ENCODE peak calls at places on chromosomes 6 and 20, in nine cellular contexts. C, N, Y, P, W, V, S, O and I are unnamed samples. For H3K9me3, the result is how much of the 10 kb centered on the place peaks cover.

GRCh38 chr20:47348539-47349142 is 7.9 kb downstream of the ZMYND8 start:
- DNase-seq in C (no peak), N (peak), Y (no peak), P (no peak), W (no peak), V (no peak), S (no peak), O (peak), I (no peak)

GRCh38 chr6:80331522-80331921 is 225.1 kb downstream of the BCKDHB start:
- DNase-seq in C (no peak), N (no peak), Y (no peak), P (no peak), W (no peak), V (no peak), S (no peak), O (peak), I (no peak)

GRCh38 chr20:45044084-45044573 is 56.8 kb downstream of the KCNS1 start:
- DNase-seq in C (no peak), N (peak), Y (no peak), P (no peak), W (no peak), V (peak), S (no peak), O (peak), I (no peak)

GRCh38 chr6:158377866-158378265 is 65.6 kb downstream of the TULP4 start:
- DNase-seq in C (no peak), N (peak), Y (no peak), P (no peak), W (no peak), V (peak), S (no peak), O (no peak), I (no peak)

GRCh38 chr6:81304486-81304885 is 448.0 kb downstream of the TENT5A start:
- DNase-seq in C (no peak), N (peak), Y (no peak), P (no peak), W (no peak), V (no peak), S (no peak), O (no peak), I (no peak)

GRCh38 chr6:27518881-27519795 is 46.2 kb upstream of the ZNF184 start:
- DNase-seq in C (peak), N (peak), Y (peak), P (peak), W (no peak), V (peak), S (no peak), O (peak), I (peak)

GRCh38 chr20:58064411-58065010 is 163.9 kb downstream of the ANKRD60 start:
- DNase-seq in C (no peak), N (peak), Y (no peak), P (no peak), W (no peak), V (no peak), S (no peak), O (no peak), I (no peak)

GRCh38 chr6:6695711-6696048 is 107.2 kb downstream of the LY86 start:
- DNase-seq in C (no peak), N (no peak), Y (no peak), P (no peak), W (no peak), V (no peak), S (no peak), O (no peak), I (no peak)

GRCh38 chr20:33740189-33740588 is 8.4 kb downstream of the ZNF341 start:
- DNase-seq in C (no peak), N (peak), Y (no peak), P (no peak), W (no peak), V (no peak), S (no peak), O (no peak), I (no peak)

GRCh38 chr6:1787894-1788293 is 178.2 kb downstream of the FOXC1 start:
- DNase-seq in C (no peak), N (peak), Y (no peak), P (no peak), W (no peak), V (peak), S (peak), O (no peak), I (no peak)

GRCh38 chr6:42125663-42126062 is 16.8 kb downstream of the C6orf132 start:
- DNase-seq in C (no peak), N (no peak), Y (no peak), P (no peak), W (no peak), V (no peak), S (no peak), O (no peak), I (no peak)

GRCh38 chr6:148700713-148701392 is 46.0 kb upstream of the UST start:
- DNase-seq in C (no peak), N (peak), Y (no peak), P (no peak), W (no peak), V (peak), S (no peak), O (peak), I (peak)

GRCh38 chr6:39929039-39929732 is 5.1 kb downstream of the MOCS1 start:
- DNase-seq in C (no peak), N (no peak), Y (no peak), P (no peak), W (no peak), V (no peak), S (no peak), O (no peak), I (no peak)

GRCh38 chr20:1537731-1538058 is 19.8 kb downstream of the SIRPD start:
- DNase-seq in C (no peak), N (no peak), Y (peak), P (peak), W (no peak), V (no peak), S (peak), O (no peak), I (peak)

GRCh38 chr6:151482290-151482689 is 11.5 kb upstream of the CCDC170 start:
- DNase-seq in C (no peak), N (peak), Y (no peak), P (no peak), W (no peak), V (no peak), S (no peak), O (no peak), I (no peak)

GRCh38 chr6:15877245-15877644 is 214.4 kb upstream of the DTNBP1 start:
- DNase-seq in C (no peak), N (no peak), Y (no peak), P (no peak), W (no peak), V (no peak), S (no peak), O (no peak), I (no peak)

GRCh38 chr20:56458227-56458821 is 10.1 kb upstream of the RTF2 start:
- DNase-seq in C (no peak), N (no peak), Y (no peak), P (no peak), W (no peak), V (no peak), S (no peak), O (no peak), I (no peak)

GRCh38 chr6:30687659-30688431 is 1.4 kb upstream of the PPP1R18 start:
- DNase-seq in C (peak), N (peak), Y (peak), P (peak), W (no peak), V (no peak), S (no peak), O (no peak), I (peak)

GRCh38 chr6:142286088-142286409 is 15.8 kb upstream of the ADGRG6 start:
- DNase-seq in C (no peak), N (no peak), Y (no peak), P (no peak), W (no peak), V (no peak), S (no peak), O (no peak), I (no peak)

GRCh38 chr6:111487656-111488055 is 4.6 kb upstream of the REV3L start:
- DNase-seq in C (no peak), N (peak), Y (no peak), P (no peak), W (no peak), V (peak), S (no peak), O (no peak), I (no peak)

GRCh38 chr6:26205625-26206574 is 118.7 kb downstream of the HFE start:
- DNase-seq in C (no peak), N (peak), Y (no peak), P (no peak), W (no peak), V (peak), S (no peak), O (no peak), I (no peak)

DNA sequence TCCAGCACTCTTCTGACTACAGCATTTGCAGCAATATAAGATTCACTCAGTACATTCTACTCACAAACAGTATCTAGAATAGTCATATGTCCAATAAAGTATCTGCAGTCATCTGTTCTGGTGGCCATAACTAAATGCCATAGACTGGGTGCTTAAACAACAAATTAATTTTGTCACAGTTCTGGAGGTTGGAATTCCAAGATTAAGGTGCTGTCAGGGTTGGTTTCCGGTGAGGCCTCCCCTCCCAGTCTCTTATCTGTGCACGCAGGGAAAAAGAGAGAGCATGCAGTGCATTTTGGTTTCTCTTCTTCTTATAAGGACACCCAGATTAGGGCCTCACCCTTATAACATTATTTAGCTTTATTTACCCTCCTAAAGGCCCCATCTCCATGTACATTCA is 21.3 kb upstream of the NUS1 start:
- DNase-seq in C (no peak), N (no peak), Y (no peak), P (no peak), W (no peak), V (no peak), S (no peak), O (no peak), I (no peak)
- H3K4me3 ChIP-seq in C (no peak), N (no peak), Y (no peak), P (no peak), W (no peak), V (no peak), S (no peak), O (no peak), I (no peak)

DNA sequence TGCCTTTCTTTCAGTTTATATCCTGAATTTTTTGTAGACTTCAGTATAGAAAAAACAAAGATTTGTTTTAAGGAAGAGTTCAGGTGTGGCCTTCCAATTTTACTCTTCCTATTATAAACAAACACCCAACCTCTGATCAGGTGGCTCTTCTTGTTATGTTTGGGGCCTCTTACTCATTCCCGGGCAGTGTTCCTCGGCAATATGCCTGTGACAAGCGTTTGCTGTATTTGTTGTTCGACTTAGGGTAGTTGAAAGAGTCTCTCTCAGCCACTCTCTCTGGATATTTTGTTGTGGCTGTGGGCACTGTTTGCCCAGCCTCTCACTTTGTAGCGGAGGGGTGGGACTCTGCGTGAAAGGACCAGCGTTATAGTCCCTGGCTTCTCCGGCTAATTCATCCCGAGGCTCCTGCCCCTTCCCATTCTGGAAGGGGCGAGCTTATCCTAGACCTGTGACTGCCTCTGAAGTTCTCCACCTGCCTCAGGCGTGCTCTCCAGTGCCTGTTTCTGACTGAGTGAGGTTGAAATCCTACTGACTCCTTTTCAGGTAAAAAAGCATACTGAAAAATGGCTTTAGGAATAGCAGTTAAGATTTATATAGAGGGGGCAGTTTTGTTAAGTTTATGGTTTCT is 97.4 kb downstream of the PLCB4 start:
- DNase-seq in C (no peak), N (peak), Y (no peak), P (no peak), W (no peak), V (no peak), S (no peak), O (no peak), I (no peak)
- H3K27ac ChIP-seq in C (no peak), N (no peak), Y (peak), P (no peak), W (no peak), V (no peak), S (no peak), O (no peak), I (no peak)

GRCh38 chr20:31257364-31257763 is at the start of gene DEFB115:
- DNase-seq in C (no peak), N (no peak), Y (no peak), P (no peak), W (no peak), V (no peak), S (no peak), O (no peak), I (no peak)
- H3K9me3 ChIP-seq in C (under half), N (under half), Y (under half), P (under half), W (under half), V (under half), S (under half), O (half or more), I (under half)

DNA sequence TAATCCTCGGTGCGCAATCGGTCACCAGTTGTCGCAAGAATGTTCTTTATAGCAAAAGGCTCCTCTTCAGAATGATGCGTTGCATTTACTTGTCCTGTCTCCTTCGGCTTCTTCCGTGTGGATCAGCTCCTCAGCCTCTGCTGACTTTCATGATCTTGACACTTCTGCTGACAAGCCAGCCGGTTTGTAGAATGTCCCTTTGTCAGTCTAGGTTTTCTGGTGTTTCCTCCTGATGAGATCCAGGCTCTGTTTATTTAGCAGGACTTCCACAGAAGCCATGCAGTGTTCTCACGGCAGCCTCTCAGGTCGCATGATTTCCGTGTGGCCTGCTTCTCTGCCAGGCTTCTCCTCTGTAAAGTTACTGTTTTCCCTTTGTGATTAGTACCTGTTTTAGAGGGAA is 66.9 kb downstream of the STX11 start:
- DNase-seq in C (no peak), N (no peak), Y (no peak), P (no peak), W (no peak), V (no peak), S (no peak), O (no peak), I (peak)
- H3K4me3 ChIP-seq in C (peak), N (peak), Y (peak), P (peak), W (no peak), V (no peak), S (peak), O (peak), I (peak)

GRCh38 chr6:87180105-87180504 is 24.7 kb downstream of the ZNF292 start:
- DNase-seq in C (no peak), N (no peak), Y (no peak), P (no peak), W (no peak), V (no peak), S (no peak), O (no peak), I (no peak)
- H3K27ac ChIP-seq in C (no peak), N (no peak), Y (no peak), P (no peak), W (no peak), V (no peak), S (no peak), O (peak), I (no peak)

GRCh38 chr20:32460231-32460630 is 102.1 kb downstream of the ASXL1 start:
- DNase-seq in C (no peak), N (no peak), Y (no peak), P (no peak), W (no peak), V (no peak), S (no peak), O (no peak), I (no peak)
- H3K9me3 ChIP-seq in C (under half), N (under half), Y (under half), P (under half), W (under half), V (under half), S (under half), O (under half), I (under half)

GRCh38 chr6:504446-504980 is 113.0 kb downstream of the IRF4 start:
- DNase-seq in C (no peak), N (no peak), Y (no peak), P (no peak), W (no peak), V (no peak), S (no peak), O (no peak), I (no peak)

GRCh38 chr6:502761-503160 is 111.2 kb downstream of the IRF4 start:
- DNase-seq in C (no peak), N (no peak), Y (no peak), P (no peak), W (no peak), V (no peak), S (no peak), O (no peak), I (no peak)

GRCh38 chr6:503610-504362 is 112.2 kb downstream of the IRF4 start:
- DNase-seq in C (no peak), N (no peak), Y (peak), P (no peak), W (no peak), V (no peak), S (no peak), O (no peak), I (peak)

GRCh38 chr6:499617-500016 is 108.1 kb downstream of the IRF4 start:
- DNase-seq in C (no peak), N (no peak), Y (no peak), P (no peak), W (no peak), V (no peak), S (no peak), O (no peak), I (no peak)

DNA sequence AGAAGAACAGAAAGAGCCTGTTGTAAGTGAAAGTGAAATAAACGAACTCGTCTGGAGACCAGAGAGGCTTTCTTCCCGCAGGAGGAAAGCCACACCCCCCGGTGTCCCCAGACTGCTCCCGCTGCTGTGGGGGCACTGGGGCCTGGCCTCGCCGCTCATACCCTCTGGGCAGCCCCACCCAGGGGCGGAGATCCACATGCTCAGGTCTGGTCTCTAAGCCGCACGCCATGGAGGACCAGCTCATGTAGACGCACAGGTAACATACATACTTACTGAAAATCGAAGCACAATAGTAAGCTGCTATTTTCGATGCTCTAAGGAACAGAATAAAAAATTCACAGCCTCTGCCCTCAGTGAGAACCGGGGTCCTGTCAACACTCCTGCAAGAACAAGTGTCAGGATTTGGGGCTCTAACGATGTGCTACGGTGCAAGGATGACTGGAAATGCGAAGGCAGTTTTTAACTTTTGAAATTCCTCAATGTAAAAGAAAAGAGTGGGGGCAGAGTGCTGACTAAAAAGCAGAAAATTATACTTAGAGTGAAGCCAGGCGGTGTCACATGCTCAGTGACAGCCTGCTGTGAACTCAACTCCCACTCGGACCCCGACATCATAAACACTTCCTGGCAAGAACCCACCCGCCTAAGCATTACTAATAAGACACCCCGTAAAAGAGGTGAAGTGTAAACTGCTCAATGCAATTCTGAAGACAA is 110.5 kb downstream of the IRF4 start:
- DNase-seq in C (no peak), N (no peak), Y (no peak), P (no peak), W (no peak), V (no peak), S (no peak), O (peak), I (no peak)
- H3K4me3 ChIP-seq in C (no peak), N (no peak), Y (no peak), P (no peak), W (no peak), V (no peak), S (no peak), O (no peak), I (no peak)

DNA sequence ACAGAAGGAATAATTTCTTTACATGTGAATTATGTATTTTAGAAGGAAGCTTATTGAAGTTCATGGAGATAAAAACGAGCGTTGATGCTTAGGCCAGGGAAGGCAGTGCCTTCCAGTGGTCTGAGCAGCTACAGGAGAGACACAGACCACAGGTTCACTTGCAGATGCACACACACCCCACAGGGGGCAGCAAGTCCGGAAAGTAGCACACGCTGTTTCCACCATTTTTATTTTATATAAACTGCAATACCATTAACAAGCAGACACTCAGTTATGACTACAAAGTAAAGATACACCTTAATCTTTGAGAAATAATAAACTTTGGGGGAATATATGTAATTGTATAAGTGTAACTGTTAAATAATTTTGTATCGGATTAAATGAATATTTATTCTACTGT is 13.5 kb upstream of the DACT2 start:
- DNase-seq in C (no peak), N (no peak), Y (no peak), P (no peak), W (no peak), V (no peak), S (no peak), O (peak), I (no peak)
- H3K27ac ChIP-seq in C (no peak), N (no peak), Y (no peak), P (no peak), W (no peak), V (no peak), S (no peak), O (no peak), I (no peak)